ENCODE peak calls at places on chromosomes 16 and 17, in ten cellular contexts. One of them, this sample, is unnamed. For H3K27me3, the result is how much of the 10 kb centered on the place peaks cover.

GRCh38 chr16:17299790-17300189 is 171.0 kb downstream of the XYLT1 start:
- DNase-seq in stomach: no peak
- DNase-seq in prostate gland: no peak
- DNase-seq in K562: no peak
- DNase-seq in breast epithelium: no peak
- DNase-seq in sigmoid colon: no peak
- DNase-seq in H1: no peak
- DNase-seq in transverse colon: no peak
- DNase-seq in GM12878: no peak
- DNase-seq in HCT116: no peak
- DNase-seq in this sample: no peak

GRCh38 chr17:39916918-39917317 is 1.5 kb downstream of the GSDMB start:
- DNase-seq in stomach: no peak
- DNase-seq in prostate gland: no peak
- DNase-seq in K562: peak
- DNase-seq in breast epithelium: no peak
- DNase-seq in sigmoid colon: no peak
- DNase-seq in H1: no peak
- DNase-seq in transverse colon: no peak
- DNase-seq in GM12878: no peak
- DNase-seq in HCT116: no peak
- DNase-seq in this sample: no peak

GRCh38 chr17:13835151-13835550 is 233.4 kb upstream of the HS3ST3A1 start:
- DNase-seq in stomach: no peak
- DNase-seq in prostate gland: no peak
- DNase-seq in K562: no peak
- DNase-seq in breast epithelium: no peak
- DNase-seq in sigmoid colon: no peak
- DNase-seq in H1: no peak
- DNase-seq in transverse colon: no peak
- DNase-seq in GM12878: no peak
- DNase-seq in HCT116: no peak
- DNase-seq in this sample: no peak

GRCh38 chr16:17470002-17470870 is 524 bp downstream of the XYLT1 start:
- DNase-seq in stomach: no peak
- DNase-seq in prostate gland: no peak
- DNase-seq in K562: peak
- DNase-seq in breast epithelium: no peak
- DNase-seq in sigmoid colon: no peak
- DNase-seq in H1: peak
- DNase-seq in transverse colon: peak
- DNase-seq in GM12878: no peak
- DNase-seq in HCT116: no peak
- DNase-seq in this sample: no peak

GRCh38 chr16:85384831-85385462 is 228.2 kb upstream of the GSE1 start:
- DNase-seq in stomach: peak
- DNase-seq in prostate gland: peak
- DNase-seq in K562: no peak
- DNase-seq in breast epithelium: peak
- DNase-seq in sigmoid colon: peak
- DNase-seq in H1: peak
- DNase-seq in transverse colon: peak
- DNase-seq in GM12878: no peak
- DNase-seq in HCT116: no peak
- DNase-seq in this sample: no peak

GRCh38 chr17:77182205-77182604 is 41.4 kb downstream of the SEC14L1 start:
- DNase-seq in stomach: no peak
- DNase-seq in prostate gland: no peak
- DNase-seq in K562: no peak
- DNase-seq in breast epithelium: no peak
- DNase-seq in sigmoid colon: no peak
- DNase-seq in H1: no peak
- DNase-seq in transverse colon: no peak
- DNase-seq in GM12878: no peak
- DNase-seq in HCT116: no peak
- DNase-seq in this sample: peak

GRCh38 chr16:81539009-81539820 is 94.6 kb downstream of the CMIP start:
- DNase-seq in stomach: no peak
- DNase-seq in prostate gland: no peak
- DNase-seq in K562: no peak
- DNase-seq in breast epithelium: no peak
- DNase-seq in sigmoid colon: no peak
- DNase-seq in H1: no peak
- DNase-seq in transverse colon: no peak
- DNase-seq in GM12878: no peak
- DNase-seq in HCT116: no peak
- DNase-seq in this sample: no peak

GRCh38 chr17:43319293-43320124 is 79.3 kb upstream of the ARL4D start:
- DNase-seq in stomach: no peak
- DNase-seq in prostate gland: no peak
- DNase-seq in K562: no peak
- DNase-seq in breast epithelium: no peak
- DNase-seq in sigmoid colon: no peak
- DNase-seq in H1: no peak
- DNase-seq in transverse colon: no peak
- DNase-seq in GM12878: no peak
- DNase-seq in HCT116: no peak
- DNase-seq in this sample: no peak

GRCh38 chr17:18371455-18371854 is 6.1 kb upstream of the EVPLL start:
- DNase-seq in stomach: no peak
- DNase-seq in prostate gland: no peak
- DNase-seq in K562: no peak
- DNase-seq in breast epithelium: no peak
- DNase-seq in sigmoid colon: no peak
- DNase-seq in H1: no peak
- DNase-seq in transverse colon: no peak
- DNase-seq in GM12878: peak
- DNase-seq in HCT116: no peak
- DNase-seq in this sample: no peak

GRCh38 chr17:17351356-17351891 is 48.3 kb downstream of the NT5M start:
- DNase-seq in stomach: peak
- DNase-seq in prostate gland: no peak
- DNase-seq in K562: no peak
- DNase-seq in breast epithelium: no peak
- DNase-seq in sigmoid colon: peak
- DNase-seq in H1: no peak
- DNase-seq in transverse colon: no peak
- DNase-seq in GM12878: no peak
- DNase-seq in HCT116: no peak
- DNase-seq in this sample: no peak

GRCh38 chr17:70119545-70119944 is 44.5 kb downstream of the KCNJ16 start:
- DNase-seq in stomach: no peak
- DNase-seq in prostate gland: no peak
- DNase-seq in K562: no peak
- DNase-seq in breast epithelium: no peak
- DNase-seq in sigmoid colon: no peak
- DNase-seq in H1: no peak
- DNase-seq in transverse colon: no peak
- DNase-seq in GM12878: no peak
- DNase-seq in HCT116: no peak
- DNase-seq in this sample: no peak

GRCh38 chr17:46876353-46876887 is 25.0 kb downstream of the WNT9B start:
- DNase-seq in stomach: peak
- DNase-seq in prostate gland: peak
- DNase-seq in K562: peak
- DNase-seq in breast epithelium: no peak
- DNase-seq in sigmoid colon: no peak
- DNase-seq in H1: peak
- DNase-seq in transverse colon: peak
- DNase-seq in GM12878: no peak
- DNase-seq in HCT116: peak
- DNase-seq in this sample: no peak

GRCh38 chr16:49452108-49452507 is 78.5 kb downstream of the C16orf78 start:
- DNase-seq in stomach: no peak
- DNase-seq in prostate gland: no peak
- DNase-seq in K562: no peak
- DNase-seq in breast epithelium: no peak
- DNase-seq in sigmoid colon: no peak
- DNase-seq in H1: no peak
- DNase-seq in transverse colon: no peak
- DNase-seq in GM12878: no peak
- DNase-seq in HCT116: no peak
- DNase-seq in this sample: no peak

GRCh38 chr17:63698886-63699637 is 863 bp downstream of the LIMD2 start:
- DNase-seq in stomach: peak
- DNase-seq in prostate gland: no peak
- DNase-seq in K562: no peak
- DNase-seq in breast epithelium: no peak
- DNase-seq in sigmoid colon: peak
- DNase-seq in H1: peak
- DNase-seq in transverse colon: peak
- DNase-seq in GM12878: peak
- DNase-seq in HCT116: no peak
- DNase-seq in this sample: peak

GRCh38 chr17:71753070-71753469 is 367.8 kb upstream of the SOX9 start:
- DNase-seq in stomach: no peak
- DNase-seq in prostate gland: no peak
- DNase-seq in K562: no peak
- DNase-seq in breast epithelium: no peak
- DNase-seq in sigmoid colon: no peak
- DNase-seq in H1: no peak
- DNase-seq in transverse colon: no peak
- DNase-seq in GM12878: no peak
- DNase-seq in HCT116: no peak
- DNase-seq in this sample: no peak

GRCh38 chr17:71759422-71760060 is 361.3 kb upstream of the SOX9 start:
- DNase-seq in stomach: no peak
- DNase-seq in prostate gland: no peak
- DNase-seq in K562: no peak
- DNase-seq in breast epithelium: no peak
- DNase-seq in sigmoid colon: no peak
- DNase-seq in H1: no peak
- DNase-seq in transverse colon: no peak
- DNase-seq in GM12878: no peak
- DNase-seq in HCT116: no peak
- DNase-seq in this sample: no peak

GRCh38 chr17:71757956-71758355 is 362.9 kb upstream of the SOX9 start:
- DNase-seq in stomach: no peak
- DNase-seq in prostate gland: no peak
- DNase-seq in K562: no peak
- DNase-seq in breast epithelium: no peak
- DNase-seq in sigmoid colon: no peak
- DNase-seq in H1: no peak
- DNase-seq in transverse colon: no peak
- DNase-seq in GM12878: no peak
- DNase-seq in HCT116: no peak
- DNase-seq in this sample: no peak

GRCh38 chr17:71760062-71760720 is 360.6 kb upstream of the SOX9 start:
- DNase-seq in stomach: no peak
- DNase-seq in prostate gland: no peak
- DNase-seq in K562: no peak
- DNase-seq in breast epithelium: no peak
- DNase-seq in sigmoid colon: no peak
- DNase-seq in H1: no peak
- DNase-seq in transverse colon: no peak
- DNase-seq in GM12878: no peak
- DNase-seq in HCT116: no peak
- DNase-seq in this sample: no peak

GRCh38 chr17:71757156-71757555 is 363.7 kb upstream of the SOX9 start:
- DNase-seq in stomach: no peak
- DNase-seq in prostate gland: no peak
- DNase-seq in K562: no peak
- DNase-seq in breast epithelium: no peak
- DNase-seq in sigmoid colon: no peak
- DNase-seq in H1: no peak
- DNase-seq in transverse colon: no peak
- DNase-seq in GM12878: no peak
- DNase-seq in HCT116: no peak
- DNase-seq in this sample: no peak
- H3K27me3 ChIP-seq in stomach: under half
- H3K27me3 ChIP-seq in prostate gland: under half
- H3K27me3 ChIP-seq in K562: under half
- H3K27me3 ChIP-seq in breast epithelium: under half
- H3K27me3 ChIP-seq in sigmoid colon: under half
- H3K27me3 ChIP-seq in H1: under half
- H3K27me3 ChIP-seq in transverse colon: under half
- H3K27me3 ChIP-seq in GM12878: under half
- H3K27me3 ChIP-seq in HCT116: under half
- H3K27me3 ChIP-seq in this sample: under half

GRCh38 chr17:80790981-80791742 is 200.5 kb upstream of the CHMP6 start:
- DNase-seq in stomach: no peak
- DNase-seq in prostate gland: no peak
- DNase-seq in K562: no peak
- DNase-seq in breast epithelium: peak
- DNase-seq in sigmoid colon: peak
- DNase-seq in H1: no peak
- DNase-seq in transverse colon: no peak
- DNase-seq in GM12878: no peak
- DNase-seq in HCT116: no peak
- DNase-seq in this sample: no peak
- TF ChIP-seq POLR2AphosphoS5 in stomach: no peak
- TF ChIP-seq POLR2AphosphoS5 in prostate gland: no peak
- TF ChIP-seq POLR2AphosphoS5 in K562: no peak
- TF ChIP-seq POLR2AphosphoS5 in breast epithelium: no peak
- TF ChIP-seq POLR2AphosphoS5 in sigmoid colon: no peak
- TF ChIP-seq POLR2AphosphoS5 in H1: no peak
- TF ChIP-seq POLR2AphosphoS5 in transverse colon: no peak
- TF ChIP-seq POLR2AphosphoS5 in GM12878: no peak
- TF ChIP-seq POLR2AphosphoS5 in HCT116: no peak
- TF ChIP-seq POLR2AphosphoS5 in this sample: no peak

DNA sequence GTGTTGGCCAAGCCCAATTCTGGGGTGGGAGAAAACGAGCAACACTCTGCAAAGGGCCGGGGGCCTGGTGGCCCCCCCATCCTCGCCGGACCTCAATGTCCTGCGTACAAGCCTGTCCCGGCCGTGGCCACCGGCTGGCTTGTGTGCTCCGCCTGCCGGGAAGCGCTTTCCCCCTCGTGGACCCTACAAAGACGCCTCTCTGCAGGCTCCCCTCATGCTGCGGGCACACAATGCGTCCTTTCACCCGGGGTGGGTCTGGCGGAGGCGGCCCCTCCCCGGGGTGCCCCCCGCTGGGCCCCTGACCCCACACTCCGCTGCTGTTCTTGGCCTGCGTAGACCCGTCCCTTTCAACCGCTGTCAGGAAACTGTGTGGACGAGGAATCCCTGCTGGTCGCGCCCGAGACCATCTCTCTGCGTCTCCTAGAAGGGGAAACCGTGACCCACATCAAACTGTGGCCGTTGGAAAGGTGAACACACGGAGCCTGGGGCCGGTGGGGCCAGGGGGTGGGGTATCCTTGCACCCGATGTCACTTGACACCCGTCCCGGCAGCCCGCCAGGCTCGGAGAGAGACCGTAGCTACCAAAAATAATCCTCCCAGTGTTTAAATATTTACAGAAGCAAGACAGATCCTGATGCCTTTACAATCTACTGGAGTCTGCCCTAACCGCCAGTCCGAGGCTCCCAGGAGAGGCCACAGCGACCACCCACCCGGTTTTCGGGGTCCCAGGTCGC is 43.6 kb downstream of the TBC1D16 start:
- DNase-seq in stomach: peak
- DNase-seq in prostate gland: peak
- DNase-seq in K562: no peak
- DNase-seq in breast epithelium: peak
- DNase-seq in sigmoid colon: no peak
- DNase-seq in H1: no peak
- DNase-seq in transverse colon: peak
- DNase-seq in GM12878: no peak
- DNase-seq in HCT116: no peak
- DNase-seq in this sample: no peak
- TF ChIP-seq CTCF in stomach: no peak
- TF ChIP-seq CTCF in prostate gland: peak
- TF ChIP-seq CTCF in K562: no peak
- TF ChIP-seq CTCF in breast epithelium: peak
- TF ChIP-seq CTCF in sigmoid colon: no peak
- TF ChIP-seq CTCF in H1: no peak
- TF ChIP-seq CTCF in transverse colon: no peak
- TF ChIP-seq CTCF in GM12878: no peak
- TF ChIP-seq CTCF in HCT116: no peak
- TF ChIP-seq CTCF in this sample: no peak

GRCh38 chr16:8960788-8961109 is 3.0 kb downstream of the USP7 start:
- DNase-seq in stomach: no peak
- DNase-seq in prostate gland: no peak
- DNase-seq in K562: no peak
- DNase-seq in breast epithelium: no peak
- DNase-seq in sigmoid colon: no peak
- DNase-seq in H1: no peak
- DNase-seq in transverse colon: no peak
- DNase-seq in GM12878: no peak
- DNase-seq in HCT116: no peak
- DNase-seq in this sample: no peak
- H3K27me3 ChIP-seq in stomach: under half
- H3K27me3 ChIP-seq in prostate gland: under half
- H3K27me3 ChIP-seq in K562: under half
- H3K27me3 ChIP-seq in breast epithelium: under half
- H3K27me3 ChIP-seq in sigmoid colon: under half
- H3K27me3 ChIP-seq in H1: under half
- H3K27me3 ChIP-seq in transverse colon: under half
- H3K27me3 ChIP-seq in GM12878: under half
- H3K27me3 ChIP-seq in HCT116: under half
- H3K27me3 ChIP-seq in this sample: under half